ENCODE peak calls at places on chromosomes 6 and 20, in five cellular contexts. N is upper lobe of left lung, A is tibial nerve, F is esophagus squamous epithelium, Z is adrenal gland. P is an unnamed sample.

GRCh38 chr20:15867899-15868298 is 705.3 kb downstream of the KIF16B start:
- DNase-seq in N (no peak), A (no peak), F (no peak), Z (no peak), P (no peak)

GRCh38 chr6:90610671-90611542 is 24.0 kb upstream of the MAP3K7 start:
- DNase-seq in N (no peak), A (peak; percentile 8), F (no peak), Z (peak; percentile 17), P (peak; percentile 35)

GRCh38 chr6:167733740-167734661 is 92.7 kb upstream of the AFDN start:
- DNase-seq in N (no peak), A (peak; percentile 79), F (no peak), Z (peak; percentile 30), P (no peak)

GRCh38 chr6:81204741-81205140 is 547.7 kb downstream of the TENT5A start:
- DNase-seq in N (no peak), A (no peak), F (no peak), Z (no peak), P (no peak)

GRCh38 chr20:57179265-57179664 is 87.2 kb downstream of the BMP7 start:
- DNase-seq in N (no peak), A (peak; percentile 9), F (no peak), Z (no peak), P (no peak)

GRCh38 chr6:124073820-124074587 is 270.3 kb downstream of the NKAIN2 start:
- DNase-seq in N (no peak), A (no peak), F (no peak), Z (no peak), P (no peak)

GRCh38 chr6:53056273-53056672 is 8.9 kb upstream of the FBXO9 start:
- DNase-seq in N (no peak), A (no peak), F (no peak), Z (no peak), P (no peak)

GRCh38 chr6:7932625-7933024 is 22.0 kb upstream of the TXNDC5 start:
- DNase-seq in N (no peak), A (no peak), F (no peak), Z (no peak), P (no peak)

GRCh38 chr20:1327241-1327653 is 1.7 kb downstream of the SDCBP2 start:
- DNase-seq in N (peak; percentile 45), A (no peak), F (no peak), Z (peak; percentile 59), P (no peak)

GRCh38 chr20:49850463-49851233 is 38.0 kb downstream of the SLC9A8 start:
- DNase-seq in N (no peak), A (no peak), F (no peak), Z (no peak), P (no peak)

GRCh38 chr6:39203804-39204495 is 25.3 kb downstream of the KCNK5 start:
- DNase-seq in N (peak; percentile 95), A (no peak), F (no peak), Z (no peak), P (no peak)

GRCh38 chr6:27327023-27327742 is 15.1 kb upstream of the POM121L2 start:
- DNase-seq in N (no peak), A (no peak), F (no peak), Z (no peak), P (no peak)

GRCh38 chr6:112396221-112396620 is 49.1 kb downstream of the RFPL4B start:
- DNase-seq in N (no peak), A (no peak), F (no peak), Z (no peak), P (no peak)

GRCh38 chr20:46179811-46180326 is 61.8 kb downstream of the CD40 start:
- DNase-seq in N (no peak), A (no peak), F (no peak), Z (no peak), P (no peak)

GRCh38 chr20:10476319-10476724 is 41.2 kb downstream of the SLX4IP start:
- DNase-seq in N (no peak), A (no peak), F (no peak), Z (no peak), P (no peak)

GRCh38 chr20:35111141-35111888 is 18.7 kb upstream of the TRPC4AP start:
- DNase-seq in N (no peak), A (no peak), F (no peak), Z (no peak), P (no peak)

GRCh38 chr6:136791296-136792065 is 796 bp downstream of the MAP3K5 start:
- DNase-seq in N (peak; percentile 91), A (peak; percentile 57), F (no peak), Z (peak; percentile 81), P (no peak)

GRCh38 chr6:154408906-154409500 is 52.4 kb upstream of the IPCEF1 start:
- DNase-seq in N (no peak), A (no peak), F (no peak), Z (no peak), P (no peak)

GRCh38 chr6:22320750-22321149 is 23.9 kb upstream of the PRL start:
- DNase-seq in N (no peak), A (no peak), F (no peak), Z (no peak), P (no peak)

GRCh38 chr6:17987576-17988421 is at the start of gene KIF13A:
- DNase-seq in N (peak; percentile 65), A (peak; percentile 61), F (peak; percentile 8), Z (peak; percentile 74), P (peak; percentile 64)
- TF ChIP-seq POLR2A in N (peak; percentile 55), A (no peak), F (peak; percentile 30), Z (peak; percentile 70), P (no peak)

GRCh38 chr6:26249959-26250805 is 114.8 kb upstream of the BTN3A2 start:
- DNase-seq in N (peak; percentile 72), A (peak; percentile 17), F (no peak), Z (peak; percentile 71), P (no peak)

GRCh38 chr6:26250806-26251075 is 114.3 kb upstream of the BTN3A2 start:
- DNase-seq in N (no peak), A (no peak), F (no peak), Z (no peak), P (no peak)

GRCh38 chr6:26251354-26252081 is 113.5 kb upstream of the BTN3A2 start:
- DNase-seq in N (peak; percentile 71), A (peak; percentile 16), F (no peak), Z (peak; percentile 67), P (no peak)

GRCh38 chr6:26246553-26246952 is 118.4 kb upstream of the BTN3A2 start:
- DNase-seq in N (no peak), A (no peak), F (no peak), Z (no peak), P (no peak)

GRCh38 chr6:26249709-26249958 is 115.4 kb upstream of the BTN3A2 start:
- DNase-seq in N (peak; percentile 54), A (no peak), F (no peak), Z (no peak), P (no peak)
- TF ChIP-seq POLR2A in N (no peak), A (no peak), F (no peak), Z (no peak), P (peak; percentile 24)

DNA sequence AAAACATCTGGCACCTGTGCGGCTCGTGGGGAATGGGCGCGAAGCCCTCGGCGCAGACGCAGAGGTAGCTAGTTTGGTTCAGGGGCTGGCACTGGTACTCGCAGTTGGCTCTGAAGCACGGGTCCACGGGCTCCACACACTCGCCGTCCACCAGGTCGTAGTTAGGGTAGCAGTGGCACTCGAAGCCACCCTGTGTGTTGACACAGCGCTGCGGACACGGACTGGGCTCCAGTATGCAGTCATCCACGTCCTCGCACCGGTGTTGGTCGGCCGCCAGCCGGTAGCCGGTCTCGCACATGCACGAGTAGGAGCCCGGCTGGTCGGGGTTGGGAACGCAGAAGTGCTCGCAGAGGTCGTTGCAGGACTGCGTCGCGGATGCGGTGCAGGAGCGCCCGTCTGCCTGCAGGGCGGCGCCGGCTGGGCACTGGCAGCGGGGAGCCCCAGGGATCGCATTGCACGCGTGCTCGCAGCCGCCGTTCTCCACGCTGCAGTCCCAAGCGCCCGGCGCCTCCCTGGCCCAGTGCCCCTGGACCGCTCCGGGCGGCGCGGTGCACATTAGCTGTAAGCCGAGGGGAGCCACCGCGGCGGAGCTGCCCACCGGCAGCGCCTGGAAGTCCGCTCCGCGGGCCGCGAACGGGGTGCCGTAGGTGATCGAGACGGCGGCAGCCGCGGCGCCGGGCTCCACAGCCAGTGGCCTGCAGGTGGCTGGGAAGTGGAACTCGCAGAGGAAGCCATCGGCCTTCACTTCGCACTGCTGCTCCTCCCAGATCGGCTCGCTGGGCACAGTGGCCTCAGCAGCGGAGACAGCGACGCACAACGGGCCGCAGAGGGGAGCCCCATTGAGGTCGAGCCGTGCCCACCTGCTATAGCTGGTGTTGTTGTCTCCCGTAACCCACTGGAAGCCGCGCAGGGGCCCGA is 930 bp downstream of the THBD start:
- DNase-seq in N (peak; percentile 85), A (peak; percentile 38), F (no peak), Z (peak; percentile 60), P (no peak)
- TF ChIP-seq POLR2A in N (peak; percentile 28), A (no peak), F (no peak), Z (no peak), P (no peak)

GRCh38 chr20:31605031-31605901 is at the start of gene ID1:
- DNase-seq in N (peak; percentile 97), A (peak; percentile 93), F (peak; percentile 68), Z (peak; percentile 95), P (peak; percentile 89)
- TF ChIP-seq POLR2A in N (peak; percentile 100), A (peak; percentile 88), F (peak; percentile 96), Z (peak; percentile 84), P (no peak)

DNA sequence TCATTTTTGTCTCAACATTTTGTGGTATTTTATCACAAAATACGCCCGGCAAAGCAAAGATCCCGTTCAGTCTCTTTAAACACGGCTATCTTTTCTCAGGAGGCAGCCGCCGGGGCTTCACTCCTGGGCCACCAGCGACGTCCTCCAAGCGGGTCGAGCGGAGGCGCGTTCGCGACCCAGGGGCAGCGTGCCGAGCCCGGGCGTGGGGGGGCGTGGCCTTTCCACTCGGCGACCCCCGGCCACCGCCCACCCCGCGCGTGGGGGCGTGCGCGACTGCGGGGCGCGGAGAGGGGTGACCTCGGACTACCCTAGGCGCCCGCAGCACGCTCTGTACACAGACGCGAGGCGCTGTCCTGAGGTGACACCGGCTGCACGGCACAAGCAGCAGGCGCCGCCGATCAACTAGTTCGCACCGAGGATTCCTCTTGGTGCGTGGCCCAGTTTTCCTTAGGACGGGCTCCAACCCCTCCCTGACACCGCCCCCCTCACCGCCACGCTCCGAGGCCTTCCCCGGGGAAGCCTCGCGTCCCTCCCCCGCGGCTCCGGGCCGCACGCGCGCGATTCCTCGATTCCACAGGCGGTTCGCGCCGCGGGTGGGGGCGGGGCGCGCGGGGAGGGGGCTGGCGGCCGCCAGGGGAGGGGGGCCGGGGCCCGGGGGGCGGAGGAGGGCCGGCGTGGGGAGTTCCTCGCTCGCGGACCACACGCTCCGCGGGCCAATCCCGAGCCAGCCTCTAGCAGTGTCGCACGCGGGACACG is 1.1 kb upstream of the JARID2 start:
- DNase-seq in N (peak; percentile 82), A (peak; percentile 74), F (no peak), Z (peak; percentile 85), P (peak; percentile 83)
- TF ChIP-seq POLR2A in N (peak; percentile 17), A (no peak), F (no peak), Z (peak; percentile 35), P (peak; percentile 48)

GRCh38 chr20:3045042-3045815 is 623 bp upstream of the MRPS26 start:
- DNase-seq in N (peak; percentile 85), A (peak; percentile 69), F (peak; percentile 44), Z (peak; percentile 87), P (peak; percentile 66)
- TF ChIP-seq POLR2A in N (no peak), A (no peak), F (no peak), Z (no peak), P (no peak)